ENCODE peak calls at places on chromosomes 12 and 14, in six cellular contexts. One of them, this sample, is unnamed.

GRCh38 chr12:116783503-116784237 is 45.6 kb downstream of the RNFT2 start:
- DNase-seq in non-pigmented ciliary epithelial cell: no peak
- DNase-seq in AG20443: no peak
- DNase-seq in NCI-H345: no peak
- DNase-seq in endothelial cell: no peak
- DNase-seq in stimulated activated CD4-positive, alpha-beta T cell treated with anti-CD3 and anti-CD28 coated beads, Interleukin-2, amount 100 ng/mL, for 24 hours: no peak
- DNase-seq in this sample: no peak

GRCh38 chr12:26839551-26839950 is 6.6 kb upstream of the ITPR2 start:
- DNase-seq in non-pigmented ciliary epithelial cell: no peak
- DNase-seq in AG20443: no peak
- DNase-seq in NCI-H345: no peak
- DNase-seq in endothelial cell: no peak
- DNase-seq in stimulated activated CD4-positive, alpha-beta T cell treated with anti-CD3 and anti-CD28 coated beads, Interleukin-2, amount 100 ng/mL, for 24 hours: no peak
- DNase-seq in this sample: no peak

GRCh38 chr12:63095369-63095967 is 55.5 kb downstream of the AVPR1A start:
- DNase-seq in non-pigmented ciliary epithelial cell: no peak
- DNase-seq in AG20443: no peak
- DNase-seq in NCI-H345: no peak
- DNase-seq in endothelial cell: no peak
- DNase-seq in stimulated activated CD4-positive, alpha-beta T cell treated with anti-CD3 and anti-CD28 coated beads, Interleukin-2, amount 100 ng/mL, for 24 hours: no peak
- DNase-seq in this sample: no peak

GRCh38 chr12:79420146-79420618 is 270.6 kb downstream of the PAWR start:
- DNase-seq in non-pigmented ciliary epithelial cell: peak
- DNase-seq in AG20443: peak
- DNase-seq in NCI-H345: no peak
- DNase-seq in endothelial cell: no peak
- DNase-seq in stimulated activated CD4-positive, alpha-beta T cell treated with anti-CD3 and anti-CD28 coated beads, Interleukin-2, amount 100 ng/mL, for 24 hours: no peak
- DNase-seq in this sample: peak

GRCh38 chr14:28652782-28653181 is 113.8 kb upstream of the FOXG1 start:
- DNase-seq in non-pigmented ciliary epithelial cell: no peak
- DNase-seq in AG20443: no peak
- DNase-seq in NCI-H345: peak
- DNase-seq in endothelial cell: no peak
- DNase-seq in stimulated activated CD4-positive, alpha-beta T cell treated with anti-CD3 and anti-CD28 coated beads, Interleukin-2, amount 100 ng/mL, for 24 hours: no peak
- DNase-seq in this sample: peak

GRCh38 chr12:3129301-3130052 is 52.3 kb downstream of the TSPAN9 start:
- DNase-seq in non-pigmented ciliary epithelial cell: no peak
- DNase-seq in AG20443: no peak
- DNase-seq in NCI-H345: no peak
- DNase-seq in endothelial cell: no peak
- DNase-seq in stimulated activated CD4-positive, alpha-beta T cell treated with anti-CD3 and anti-CD28 coated beads, Interleukin-2, amount 100 ng/mL, for 24 hours: no peak
- DNase-seq in this sample: peak

GRCh38 chr12:3771853-3772252 is 18.9 kb upstream of the CRACR2A start:
- DNase-seq in non-pigmented ciliary epithelial cell: no peak
- DNase-seq in AG20443: no peak
- DNase-seq in NCI-H345: no peak
- DNase-seq in endothelial cell: no peak
- DNase-seq in stimulated activated CD4-positive, alpha-beta T cell treated with anti-CD3 and anti-CD28 coated beads, Interleukin-2, amount 100 ng/mL, for 24 hours: no peak
- DNase-seq in this sample: no peak

GRCh38 chr12:67991158-67991557 is 1.9 kb downstream of the IFNG-AS1 start:
- DNase-seq in non-pigmented ciliary epithelial cell: no peak
- DNase-seq in AG20443: no peak
- DNase-seq in NCI-H345: no peak
- DNase-seq in endothelial cell: no peak
- DNase-seq in stimulated activated CD4-positive, alpha-beta T cell treated with anti-CD3 and anti-CD28 coated beads, Interleukin-2, amount 100 ng/mL, for 24 hours: peak
- DNase-seq in this sample: no peak

GRCh38 chr14:28765907-28766504 is 581 bp upstream of the FOXG1 start:
- DNase-seq in non-pigmented ciliary epithelial cell: no peak
- DNase-seq in AG20443: peak
- DNase-seq in NCI-H345: peak
- DNase-seq in endothelial cell: peak
- DNase-seq in stimulated activated CD4-positive, alpha-beta T cell treated with anti-CD3 and anti-CD28 coated beads, Interleukin-2, amount 100 ng/mL, for 24 hours: no peak
- DNase-seq in this sample: no peak

GRCh38 chr12:54561164-54561563 is 11.8 kb downstream of the PDE1B start:
- DNase-seq in non-pigmented ciliary epithelial cell: no peak
- DNase-seq in AG20443: no peak
- DNase-seq in NCI-H345: no peak
- DNase-seq in endothelial cell: no peak
- DNase-seq in stimulated activated CD4-positive, alpha-beta T cell treated with anti-CD3 and anti-CD28 coated beads, Interleukin-2, amount 100 ng/mL, for 24 hours: no peak
- DNase-seq in this sample: no peak

GRCh38 chr12:2902287-2902880 is 11.7 kb downstream of the TULP3 start:
- DNase-seq in non-pigmented ciliary epithelial cell: no peak
- DNase-seq in AG20443: no peak
- DNase-seq in NCI-H345: peak
- DNase-seq in endothelial cell: no peak
- DNase-seq in stimulated activated CD4-positive, alpha-beta T cell treated with anti-CD3 and anti-CD28 coated beads, Interleukin-2, amount 100 ng/mL, for 24 hours: no peak
- DNase-seq in this sample: no peak

GRCh38 chr12:132521726-132522292 is 31.9 kb downstream of the FBRSL1 start:
- DNase-seq in non-pigmented ciliary epithelial cell: no peak
- DNase-seq in AG20443: no peak
- DNase-seq in NCI-H345: no peak
- DNase-seq in endothelial cell: no peak
- DNase-seq in stimulated activated CD4-positive, alpha-beta T cell treated with anti-CD3 and anti-CD28 coated beads, Interleukin-2, amount 100 ng/mL, for 24 hours: no peak
- DNase-seq in this sample: no peak

GRCh38 chr12:7588703-7589329 is 76.9 kb downstream of the APOBEC1 start:
- DNase-seq in non-pigmented ciliary epithelial cell: peak
- DNase-seq in AG20443: peak
- DNase-seq in NCI-H345: no peak
- DNase-seq in endothelial cell: peak
- DNase-seq in stimulated activated CD4-positive, alpha-beta T cell treated with anti-CD3 and anti-CD28 coated beads, Interleukin-2, amount 100 ng/mL, for 24 hours: peak
- DNase-seq in this sample: peak

GRCh38 chr14:66853311-66853710 is 335.9 kb upstream of the GARIN2 start:
- DNase-seq in non-pigmented ciliary epithelial cell: no peak
- DNase-seq in AG20443: no peak
- DNase-seq in NCI-H345: no peak
- DNase-seq in endothelial cell: no peak
- DNase-seq in stimulated activated CD4-positive, alpha-beta T cell treated with anti-CD3 and anti-CD28 coated beads, Interleukin-2, amount 100 ng/mL, for 24 hours: no peak
- DNase-seq in this sample: no peak

GRCh38 chr12:57069522-57069921 is 9.1 kb downstream of the NEMP1 start:
- DNase-seq in non-pigmented ciliary epithelial cell: no peak
- DNase-seq in AG20443: peak
- DNase-seq in NCI-H345: peak
- DNase-seq in endothelial cell: peak
- DNase-seq in stimulated activated CD4-positive, alpha-beta T cell treated with anti-CD3 and anti-CD28 coated beads, Interleukin-2, amount 100 ng/mL, for 24 hours: peak
- DNase-seq in this sample: peak

GRCh38 chr12:116636636-116637519 is 77.7 kb downstream of the MAP1LC3B2 start:
- DNase-seq in non-pigmented ciliary epithelial cell: no peak
- DNase-seq in AG20443: no peak
- DNase-seq in NCI-H345: no peak
- DNase-seq in endothelial cell: no peak
- DNase-seq in stimulated activated CD4-positive, alpha-beta T cell treated with anti-CD3 and anti-CD28 coated beads, Interleukin-2, amount 100 ng/mL, for 24 hours: no peak
- DNase-seq in this sample: no peak

GRCh38 chr12:10362828-10363664 is 26.8 kb downstream of the KLRK1 start:
- DNase-seq in non-pigmented ciliary epithelial cell: no peak
- DNase-seq in AG20443: no peak
- DNase-seq in NCI-H345: no peak
- DNase-seq in endothelial cell: no peak
- DNase-seq in stimulated activated CD4-positive, alpha-beta T cell treated with anti-CD3 and anti-CD28 coated beads, Interleukin-2, amount 100 ng/mL, for 24 hours: no peak
- DNase-seq in this sample: no peak

GRCh38 chr14:81427348-81428058 is 27.4 kb upstream of the STON2 start:
- DNase-seq in non-pigmented ciliary epithelial cell: no peak
- DNase-seq in AG20443: no peak
- DNase-seq in NCI-H345: no peak
- DNase-seq in endothelial cell: no peak
- DNase-seq in stimulated activated CD4-positive, alpha-beta T cell treated with anti-CD3 and anti-CD28 coated beads, Interleukin-2, amount 100 ng/mL, for 24 hours: no peak
- DNase-seq in this sample: no peak

GRCh38 chr14:61346221-61346620 is 24.8 kb downstream of the PRKCH start:
- DNase-seq in non-pigmented ciliary epithelial cell: no peak
- DNase-seq in AG20443: no peak
- DNase-seq in NCI-H345: no peak
- DNase-seq in endothelial cell: no peak
- DNase-seq in stimulated activated CD4-positive, alpha-beta T cell treated with anti-CD3 and anti-CD28 coated beads, Interleukin-2, amount 100 ng/mL, for 24 hours: no peak
- DNase-seq in this sample: no peak

GRCh38 chr12:95623554-95624170 is 72.4 kb upstream of the USP44 start:
- DNase-seq in non-pigmented ciliary epithelial cell: no peak
- DNase-seq in AG20443: peak
- DNase-seq in NCI-H345: peak
- DNase-seq in endothelial cell: peak
- DNase-seq in stimulated activated CD4-positive, alpha-beta T cell treated with anti-CD3 and anti-CD28 coated beads, Interleukin-2, amount 100 ng/mL, for 24 hours: no peak
- DNase-seq in this sample: peak

GRCh38 chr14:31181271-31181670 is 26.3 kb downstream of the HECTD1 start:
- DNase-seq in non-pigmented ciliary epithelial cell: no peak
- DNase-seq in AG20443: no peak
- DNase-seq in NCI-H345: no peak
- DNase-seq in endothelial cell: no peak
- DNase-seq in stimulated activated CD4-positive, alpha-beta T cell treated with anti-CD3 and anti-CD28 coated beads, Interleukin-2, amount 100 ng/mL, for 24 hours: no peak
- DNase-seq in this sample: no peak

GRCh38 chr14:64491637-64492036 is 12.0 kb downstream of the ZBTB25 start:
- DNase-seq in non-pigmented ciliary epithelial cell: no peak
- DNase-seq in AG20443: no peak
- DNase-seq in NCI-H345: no peak
- DNase-seq in endothelial cell: no peak
- DNase-seq in stimulated activated CD4-positive, alpha-beta T cell treated with anti-CD3 and anti-CD28 coated beads, Interleukin-2, amount 100 ng/mL, for 24 hours: no peak
- DNase-seq in this sample: no peak

GRCh38 chr14:80095623-80096022 is 115.7 kb downstream of the DIO2 start:
- DNase-seq in non-pigmented ciliary epithelial cell: no peak
- DNase-seq in AG20443: peak
- DNase-seq in NCI-H345: no peak
- DNase-seq in endothelial cell: no peak
- DNase-seq in stimulated activated CD4-positive, alpha-beta T cell treated with anti-CD3 and anti-CD28 coated beads, Interleukin-2, amount 100 ng/mL, for 24 hours: no peak
- DNase-seq in this sample: no peak

GRCh38 chr12:46300906-46301305 is 32.1 kb upstream of the SLC38A1 start:
- DNase-seq in non-pigmented ciliary epithelial cell: no peak
- DNase-seq in AG20443: no peak
- DNase-seq in NCI-H345: peak
- DNase-seq in endothelial cell: peak
- DNase-seq in stimulated activated CD4-positive, alpha-beta T cell treated with anti-CD3 and anti-CD28 coated beads, Interleukin-2, amount 100 ng/mL, for 24 hours: no peak
- DNase-seq in this sample: peak

GRCh38 chr14:68076451-68076850 is 256.9 kb downstream of the RAD51B start:
- DNase-seq in non-pigmented ciliary epithelial cell: no peak
- DNase-seq in AG20443: no peak
- DNase-seq in NCI-H345: no peak
- DNase-seq in endothelial cell: no peak
- DNase-seq in stimulated activated CD4-positive, alpha-beta T cell treated with anti-CD3 and anti-CD28 coated beads, Interleukin-2, amount 100 ng/mL, for 24 hours: no peak
- DNase-seq in this sample: no peak

This sample was measured in skeletal muscle cell.